ENCODE peak calls at places on chromosomes 3 and 15, in five cellular contexts. One of them, this sample, is unnamed.

GRCh38 chr15:101597360-101597928 is 54.7 kb downstream of the TM2D3 start:
- DNase-seq in SW480: no peak
- DNase-seq in T follicular helper cell: no peak
- DNase-seq in midbrain: no peak
- DNase-seq in T-cell: no peak
- DNase-seq in this sample: no peak

GRCh38 chr3:24793896-24794295 is 299.2 kb upstream of the THRB start:
- DNase-seq in T-cell: no peak
- DNase-seq in SW480: no peak
- DNase-seq in midbrain: no peak
- DNase-seq in T follicular helper cell: no peak
- DNase-seq in this sample: no peak

GRCh38 chr3:108462899-108463298 is 47.5 kb downstream of the MYH15 start:
- DNase-seq in T-cell: no peak
- DNase-seq in T follicular helper cell: no peak
- DNase-seq in SW480: no peak
- DNase-seq in midbrain: no peak
- DNase-seq in this sample: no peak

GRCh38 chr3:132622756-132623155 is 25.7 kb downstream of the ACKR4 start:
- DNase-seq in T follicular helper cell: no peak
- DNase-seq in midbrain: no peak
- DNase-seq in SW480: no peak
- DNase-seq in T-cell: no peak
- DNase-seq in this sample: no peak

GRCh38 chr3:34078418-34078817 is 280.0 kb downstream of the PDCD6IP start:
- DNase-seq in T follicular helper cell: no peak
- DNase-seq in SW480: no peak
- DNase-seq in midbrain: no peak
- DNase-seq in T-cell: no peak
- DNase-seq in this sample: no peak

GRCh38 chr15:89669941-89670340 is 9.2 kb downstream of the PLIN1 start:
- DNase-seq in T-cell: no peak
- DNase-seq in SW480: no peak
- DNase-seq in midbrain: no peak
- DNase-seq in T follicular helper cell: no peak
- DNase-seq in this sample: no peak

GRCh38 chr15:86433983-86434382 is 354.3 kb downstream of the AGBL1 start:
- DNase-seq in T follicular helper cell: no peak
- DNase-seq in midbrain: no peak
- DNase-seq in T-cell: no peak
- DNase-seq in SW480: no peak
- DNase-seq in this sample: no peak

GRCh38 chr3:54882114-54882833 is 45.6 kb downstream of the LRTM1 start:
- DNase-seq in T follicular helper cell: no peak
- DNase-seq in SW480: no peak
- DNase-seq in T-cell: no peak
- DNase-seq in midbrain: no peak
- DNase-seq in this sample: no peak

GRCh38 chr3:124115965-124116364 is 124.0 kb upstream of the ROPN1 start:
- DNase-seq in midbrain: no peak
- DNase-seq in T follicular helper cell: no peak
- DNase-seq in T-cell: no peak
- DNase-seq in SW480: no peak
- DNase-seq in this sample: no peak

GRCh38 chr3:115071122-115071521 is 76.0 kb downstream of the ZBTB20 start:
- DNase-seq in T-cell: no peak
- DNase-seq in midbrain: peak
- DNase-seq in SW480: no peak
- DNase-seq in T follicular helper cell: no peak
- DNase-seq in this sample: no peak

GRCh38 chr15:51623386-51623938 is 891 bp upstream of the DMXL2 start:
- DNase-seq in midbrain: no peak
- DNase-seq in T follicular helper cell: no peak
- DNase-seq in SW480: peak
- DNase-seq in T-cell: no peak
- DNase-seq in this sample: no peak

GRCh38 chr15:54808321-54808720 is 388.4 kb downstream of the RSL24D1 start:
- DNase-seq in SW480: no peak
- DNase-seq in midbrain: no peak
- DNase-seq in T-cell: no peak
- DNase-seq in T follicular helper cell: no peak
- DNase-seq in this sample: no peak

GRCh38 chr3:188647237-188647636 is 493.3 kb downstream of the LPP start:
- DNase-seq in midbrain: no peak
- DNase-seq in T-cell: no peak
- DNase-seq in SW480: no peak
- DNase-seq in T follicular helper cell: no peak
- DNase-seq in this sample: no peak

GRCh38 chr3:28287046-28287445 is 45.6 kb downstream of the CMC1 start:
- DNase-seq in midbrain: no peak
- DNase-seq in SW480: no peak
- DNase-seq in T-cell: no peak
- DNase-seq in T follicular helper cell: no peak
- DNase-seq in this sample: no peak

GRCh38 chr3:15795563-15796308 is 2.0 kb downstream of the ANKRD28 start:
- DNase-seq in T-cell: no peak
- DNase-seq in SW480: peak
- DNase-seq in midbrain: peak
- DNase-seq in T follicular helper cell: no peak
- DNase-seq in this sample: no peak

GRCh38 chr15:63503739-63504246 is 600 bp upstream of the USP3 start:
- DNase-seq in T-cell: peak
- DNase-seq in midbrain: no peak
- DNase-seq in T follicular helper cell: peak
- DNase-seq in SW480: peak
- DNase-seq in this sample: peak

GRCh38 chr3:171284308-171285075 is 175.7 kb downstream of the TNIK start:
- DNase-seq in midbrain: no peak
- DNase-seq in SW480: no peak
- DNase-seq in T-cell: no peak
- DNase-seq in T follicular helper cell: no peak
- DNase-seq in this sample: no peak

GRCh38 chr3:99532246-99532645 is 106.1 kb upstream of the COL8A1 start:
- DNase-seq in T-cell: no peak
- DNase-seq in midbrain: peak
- DNase-seq in T follicular helper cell: no peak
- DNase-seq in SW480: peak
- DNase-seq in this sample: no peak

GRCh38 chr15:46260937-46261336 is 626.1 kb downstream of the SQOR start:
- DNase-seq in midbrain: no peak
- DNase-seq in T-cell: no peak
- DNase-seq in T follicular helper cell: no peak
- DNase-seq in SW480: no peak
- DNase-seq in this sample: no peak

GRCh38 chr3:11072631-11073030 is 80.1 kb downstream of the SLC6A1 start:
- DNase-seq in T follicular helper cell: no peak
- DNase-seq in SW480: no peak
- DNase-seq in T-cell: no peak
- DNase-seq in midbrain: no peak
- DNase-seq in this sample: no peak

GRCh38 chr3:162702768-162703385 is 1206.3 kb downstream of the OTOL1 start:
- DNase-seq in SW480: no peak
- DNase-seq in T-cell: no peak
- DNase-seq in midbrain: no peak
- DNase-seq in T follicular helper cell: no peak
- DNase-seq in this sample: no peak

GRCh38 chr3:15797600-15798303 is at the start of gene ANKRD28:
- DNase-seq in T-cell: no peak
- DNase-seq in T follicular helper cell: no peak
- DNase-seq in midbrain: peak
- DNase-seq in SW480: peak
- DNase-seq in this sample: no peak

GRCh38 chr15:95669146-95669922 is 661.2 kb upstream of the NR2F2 start:
- DNase-seq in SW480: no peak
- DNase-seq in T follicular helper cell: no peak
- DNase-seq in midbrain: no peak
- DNase-seq in T-cell: no peak
- DNase-seq in this sample: no peak

GRCh38 chr15:74790080-74790916 is 8.4 kb downstream of the CSK start:
- DNase-seq in T follicular helper cell: no peak
- DNase-seq in midbrain: peak
- DNase-seq in SW480: peak
- DNase-seq in T-cell: no peak
- DNase-seq in this sample: peak

GRCh38 chr15:94709319-94709718 is 478.0 kb downstream of the MCTP2 start:
- DNase-seq in T-cell: no peak
- DNase-seq in midbrain: no peak
- DNase-seq in SW480: no peak
- DNase-seq in T follicular helper cell: no peak
- DNase-seq in this sample: no peak

GRCh38 chr3:36647423-36647853 is 116.9 kb downstream of the DCLK3 start:
- DNase-seq in T-cell: no peak
- DNase-seq in T follicular helper cell: no peak
- DNase-seq in SW480: peak
- DNase-seq in midbrain: no peak
- DNase-seq in this sample: no peak

GRCh38 chr3:63349583-63350177 is 71.6 kb downstream of the SYNPR start:
- DNase-seq in midbrain: peak
- DNase-seq in T-cell: peak
- DNase-seq in SW480: peak
- DNase-seq in T follicular helper cell: peak
- DNase-seq in this sample: no peak

GRCh38 chr15:71654714-71655174 is 155.6 kb upstream of the NR2E3 start:
- DNase-seq in T follicular helper cell: no peak
- DNase-seq in midbrain: no peak
- DNase-seq in T-cell: no peak
- DNase-seq in SW480: no peak
- DNase-seq in this sample: no peak

GRCh38 chr15:74318376-74319137 is 48.9 kb downstream of the CYP11A1 start:
- DNase-seq in T follicular helper cell: no peak
- DNase-seq in T-cell: no peak
- DNase-seq in midbrain: no peak
- DNase-seq in SW480: peak
- DNase-seq in this sample: no peak

GRCh38 chr15:88447741-88448140 is 19.4 kb downstream of the MRPL46 start:
- DNase-seq in T-cell: no peak
- DNase-seq in midbrain: no peak
- DNase-seq in SW480: no peak
- DNase-seq in T follicular helper cell: no peak
- DNase-seq in this sample: no peak

GRCh38 chr3:141462176-141462859 is 24.5 kb upstream of the RASA2 start:
- DNase-seq in SW480: no peak
- DNase-seq in T follicular helper cell: no peak
- DNase-seq in midbrain: no peak
- DNase-seq in T-cell: no peak
- DNase-seq in this sample: no peak

GRCh38 chr3:16849795-16850194 is 35.0 kb upstream of the PLCL2 start:
- DNase-seq in midbrain: peak
- DNase-seq in T-cell: no peak
- DNase-seq in T follicular helper cell: no peak
- DNase-seq in SW480: no peak
- DNase-seq in this sample: no peak

GRCh38 chr3:99498544-99499234 is 139.7 kb upstream of the COL8A1 start:
- DNase-seq in T follicular helper cell: no peak
- DNase-seq in midbrain: no peak
- DNase-seq in SW480: no peak
- DNase-seq in T-cell: no peak
- DNase-seq in this sample: no peak

GRCh38 chr15:31473384-31474058 is 146.9 kb downstream of the KLF13 start:
- DNase-seq in SW480: no peak
- DNase-seq in T follicular helper cell: no peak
- DNase-seq in T-cell: no peak
- DNase-seq in midbrain: no peak
- DNase-seq in this sample: no peak

GRCh38 chr3:43709022-43709421 is 18.3 kb downstream of the ABHD5 start:
- DNase-seq in SW480: no peak
- DNase-seq in midbrain: no peak
- DNase-seq in T-cell: no peak
- DNase-seq in T follicular helper cell: no peak
- DNase-seq in this sample: no peak

GRCh38 chr3:36893137-36893557 is 51.7 kb downstream of the TRANK1 start:
- DNase-seq in T-cell: peak
- DNase-seq in T follicular helper cell: peak
- DNase-seq in midbrain: peak
- DNase-seq in SW480: no peak
- DNase-seq in this sample: peak

GRCh38 chr15:100968043-100968966 is 49.1 kb downstream of the LRRK1 start:
- DNase-seq in SW480: no peak
- DNase-seq in T follicular helper cell: no peak
- DNase-seq in midbrain: no peak
- DNase-seq in T-cell: no peak
- DNase-seq in this sample: no peak

This sample was measured in effector CD4-positive, alpha-beta T cell.